ENCODE peak calls at places on chromosomes 5 and 9, in five cellular contexts. I is heart right ventricle, O is bronchial epithelial cell, P is RWPE1, J is kidney epithelial cell. X is an unnamed sample.

GRCh38 chr9:122821278-122821952 is 7.0 kb downstream of the PDCL start:
- DNase-seq in I (no peak), O (no peak), P (no peak), J (no peak), X (no peak)

GRCh38 chr9:95508968-95509850 is 7.6 kb downstream of the PTCH1 start:
- DNase-seq in I (peak), O (peak), P (peak), J (peak), X (peak)

GRCh38 chr5:89397096-89397495 is 514.1 kb upstream of the MEF2C start:
- DNase-seq in I (no peak), O (peak), P (no peak), J (no peak), X (no peak)

GRCh38 chr9:111866976-111867375 is 29.6 kb upstream of the UGCG start:
- DNase-seq in I (no peak), O (peak), P (peak), J (no peak), X (peak)

GRCh38 chr9:93677641-93678136 is 101.3 kb downstream of the PHF2 start:
- DNase-seq in I (peak), O (no peak), P (no peak), J (no peak), X (no peak)

GRCh38 chr5:178467261-178468195 is 122.7 kb downstream of the COL23A1 start:
- DNase-seq in I (peak), O (peak), P (peak), J (no peak), X (peak)

GRCh38 chr5:73274870-73275756 is 102.1 kb downstream of the TMEM174 start:
- DNase-seq in I (no peak), O (no peak), P (no peak), J (no peak), X (no peak)

GRCh38 chr9:96051423-96051822 is 175.9 kb downstream of the ERCC6L2 start:
- DNase-seq in I (no peak), O (no peak), P (no peak), J (no peak), X (no peak)

GRCh38 chr5:177194278-177194677 is 60.7 kb downstream of the NSD1 start:
- DNase-seq in I (no peak), O (peak), P (peak), J (peak), X (peak)

GRCh38 chr5:19554524-19554923 is 433.5 kb downstream of the CDH18 start:
- DNase-seq in I (no peak), O (no peak), P (no peak), J (no peak), X (no peak)

GRCh38 chr5:150209020-150209635 is 19.3 kb downstream of the SLC6A7 start:
- DNase-seq in I (no peak), O (peak), P (peak), J (peak), X (peak)

GRCh38 chr5:146606838-146607237 is 90.8 kb upstream of the GPR151 start:
- DNase-seq in I (no peak), O (no peak), P (no peak), J (no peak), X (no peak)

GRCh38 chr9:81671880-81672280 is 17.5 kb downstream of the TLE1 start:
- DNase-seq in I (peak), O (no peak), P (no peak), J (no peak), X (no peak)

GRCh38 chr9:89008346-89009048 is 17.2 kb downstream of the S1PR3 start:
- DNase-seq in I (no peak), O (no peak), P (no peak), J (no peak), X (no peak)

GRCh38 chr5:10493884-10494283 is 52.2 kb downstream of the ROPN1L start:
- DNase-seq in I (no peak), O (no peak), P (no peak), J (no peak), X (no peak)

GRCh38 chr9:104836767-104837166 is 72.8 kb downstream of the NIPSNAP3B start:
- DNase-seq in I (no peak), O (no peak), P (no peak), J (no peak), X (no peak)

GRCh38 chr9:137218754-137219271 is 3.2 kb downstream of the RNF208 start:
- DNase-seq in I (peak), O (peak), P (no peak), J (no peak), X (no peak)

GRCh38 chr5:108093186-108093585 is 288.7 kb downstream of the FBXL17 start:
- DNase-seq in I (no peak), O (peak), P (no peak), J (no peak), X (peak)

GRCh38 chr9:127102176-127102575 is 20.3 kb downstream of the ANGPTL2 start:
- DNase-seq in I (no peak), O (no peak), P (no peak), J (no peak), X (no peak)

GRCh38 chr5:136750507-136750906 is 385.2 kb upstream of the TRPC7 start:
- DNase-seq in I (no peak), O (no peak), P (no peak), J (no peak), X (no peak)

GRCh38 chr9:128702445-128702948 is at the start of gene PKN3:
- DNase-seq in I (peak), O (peak), P (peak), J (no peak), X (peak)

GRCh38 chr5:113227798-113228197 is 207.0 kb downstream of the TSSK1B start:
- DNase-seq in I (no peak), O (no peak), P (no peak), J (no peak), X (no peak)

GRCh38 chr5:136249678-136250266 is 56.8 kb upstream of the SMIM32 start:
- DNase-seq in I (peak), O (peak), P (peak), J (no peak), X (peak)

GRCh38 chr5:74167206-74167929 is 473.2 kb downstream of the ENC1 start:
- DNase-seq in I (no peak), O (peak), P (peak), J (peak), X (peak)

GRCh38 chr5:14038341-14038959 is 94.0 kb upstream of the DNAH5 start:
- DNase-seq in I (no peak), O (peak), P (peak), J (peak), X (peak)

GRCh38 chr5:2507611-2508010 is 243.9 kb downstream of the IRX2 start:
- DNase-seq in I (no peak), O (no peak), P (no peak), J (no peak), X (peak)

GRCh38 chr5:126007841-126008240 is 415.4 kb upstream of the GRAMD2B start:
- DNase-seq in I (no peak), O (peak), P (no peak), J (no peak), X (no peak)

GRCh38 chr5:20494706-20495105 is 506.7 kb upstream of the CDH18 start:
- DNase-seq in I (no peak), O (no peak), P (no peak), J (no peak), X (no peak)

GRCh38 chr9:91155746-91156145 is 206.0 kb downstream of the AUH start:
- DNase-seq in I (no peak), O (no peak), P (no peak), J (no peak), X (no peak)

GRCh38 chr5:93576994-93577575 is 3.9 kb downstream of the NR2F1-AS1 start:
- DNase-seq in I (no peak), O (no peak), P (no peak), J (no peak), X (no peak)

GRCh38 chr9:33202552-33203300 is 35.6 kb upstream of the B4GALT1 start:
- DNase-seq in I (peak), O (no peak), P (no peak), J (no peak), X (no peak)

GRCh38 chr9:127828262-127829031 is 25.8 kb downstream of the FPGS start:
- DNase-seq in I (peak), O (peak), P (peak), J (no peak), X (no peak)

GRCh38 chr9:116800885-116801284 is 113.8 kb downstream of the TRIM32 start:
- DNase-seq in I (no peak), O (no peak), P (no peak), J (no peak), X (no peak)

GRCh38 chr9:128254855-128255759 is 20.7 kb downstream of the GOLGA2 start:
- DNase-seq in I (peak), O (no peak), P (peak), J (no peak), X (peak)

DNA sequence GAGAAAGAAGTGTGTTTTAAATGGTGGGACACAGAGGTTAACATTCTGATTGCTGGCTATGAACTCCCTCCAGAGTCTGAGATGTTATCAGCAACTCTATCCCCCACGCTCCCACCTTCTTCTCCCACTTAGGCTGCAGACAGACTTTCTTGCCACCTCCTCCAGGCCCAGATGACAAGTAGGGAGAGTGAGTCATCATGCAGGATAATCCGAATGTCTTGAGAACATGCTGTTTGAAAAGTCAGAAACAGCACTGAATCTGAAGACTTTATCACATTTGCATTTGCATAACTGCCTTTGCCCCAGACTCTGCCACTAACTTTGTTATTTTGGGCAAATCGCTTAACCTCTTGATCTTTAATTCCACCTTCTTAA is 139.8 kb downstream of the ESM1 start:
- DNase-seq in I (no peak), O (peak), P (peak), J (no peak), X (peak)
- TF ChIP-seq CTCF in I (no peak), O (no peak), P (no peak), J (no peak), X (no peak)

GRCh38 chr5:23208959-23209431 is 298.4 kb upstream of the PRDM9 start:
- DNase-seq in I (peak), O (peak), P (peak), J (peak), X (peak)
- TF ChIP-seq CTCF in I (peak), O (peak), P (peak), J (peak), X (peak)

GRCh38 chr9:87107072-87107471 is 159.8 kb upstream of the GAS1 start:
- DNase-seq in I (no peak), O (peak), P (peak), J (peak), X (peak)
- TF ChIP-seq CTCF in I (no peak), O (no peak), P (no peak), J (peak), X (no peak)

GRCh38 chr5:127907907-127908306 is 175.7 kb upstream of the SLC12A2 start:
- DNase-seq in I (no peak), O (no peak), P (no peak), J (no peak), X (no peak)

GRCh38 chr5:127910307-127910956 is 173.1 kb upstream of the SLC12A2 start:
- DNase-seq in I (peak), O (no peak), P (no peak), J (no peak), X (no peak)

GRCh38 chr5:127909821-127910220 is 173.7 kb upstream of the SLC12A2 start:
- DNase-seq in I (no peak), O (no peak), P (no peak), J (no peak), X (peak)

GRCh38 chr5:127906562-127907204 is 176.9 kb upstream of the SLC12A2 start:
- DNase-seq in I (no peak), O (no peak), P (no peak), J (no peak), X (no peak)

DNA sequence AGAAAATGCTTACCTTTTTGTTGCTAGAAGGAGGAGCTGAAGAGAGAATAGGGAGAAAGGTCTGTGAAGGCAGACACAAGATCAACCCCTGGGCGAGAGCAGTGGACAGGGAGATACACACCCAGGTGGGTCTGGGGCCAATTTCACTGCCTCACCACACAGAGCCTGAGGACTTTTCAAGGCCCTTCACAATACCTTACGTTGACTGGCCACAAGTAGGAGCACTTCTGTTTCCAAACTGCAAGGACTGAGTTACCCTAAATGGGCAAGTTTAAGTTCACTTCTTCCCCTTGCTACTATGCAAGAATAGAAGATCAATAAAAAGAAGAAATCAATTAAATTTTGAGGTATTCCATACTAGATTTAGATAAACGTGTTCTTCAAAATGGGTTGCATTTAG is 174.5 kb upstream of the SLC12A2 start:
- DNase-seq in I (peak), O (peak), P (peak), J (no peak), X (peak)
- TF ChIP-seq CTCF in I (peak), O (peak), P (peak), J (peak), X (peak)

X was measured in MCF 10A.